ENCODE peak calls at places on chromosomes 2 and 18, in eight cellular contexts. P, N, H, J, Y, F, T and R are unnamed samples.

GRCh38 chr2:222671259-222672067 is at the start of gene MOGAT1:
- DNase-seq in P (no peak), F (no peak), J (no peak), N (no peak), H (no peak), Y (peak; percentile 6), T (no peak), R (no peak)

GRCh38 chr18:23073996-23074606 is 61.2 kb upstream of the CABLES1 start:
- DNase-seq in F (no peak), J (no peak), Y (no peak), H (no peak), P (no peak), N (no peak), T (no peak), R (no peak)

GRCh38 chr2:198045227-198045626 is 240.8 kb downstream of the PLCL1 start:
- DNase-seq in J (no peak), T (peak; percentile 22), H (no peak), Y (no peak), P (no peak), F (no peak), N (no peak), R (no peak)

GRCh38 chr2:181812106-181812745 is 79.3 kb upstream of the ITPRID2 start:
- DNase-seq in Y (no peak), T (peak; percentile 13), J (no peak), N (no peak), P (peak; percentile 34), H (peak; percentile 67), F (no peak), R (no peak)

GRCh38 chr2:117360586-117360985 is 453.9 kb upstream of the DDX18 start:
- DNase-seq in Y (no peak), F (no peak), P (no peak), N (no peak), T (no peak), H (no peak), J (no peak), R (no peak)

GRCh38 chr2:37011126-37011525 is 44.8 kb upstream of the STRN start:
- DNase-seq in Y (no peak), T (no peak), J (no peak), F (no peak), N (no peak), H (no peak), P (no peak), R (no peak)

GRCh38 chr2:216083464-216084279 is 2.0 kb downstream of the TMEM169 start:
- DNase-seq in Y (no peak), F (no peak), H (peak; percentile 58), P (peak; percentile 83), J (no peak), T (peak; percentile 42), N (no peak), R (no peak)

GRCh38 chr2:121376851-121377250 is 91.8 kb upstream of the TFCP2L1 start:
- DNase-seq in H (peak; percentile 29), T (peak; percentile 59), F (no peak), Y (no peak), P (peak; percentile 74), N (no peak), J (no peak), R (no peak)

GRCh38 chr2:112588611-112589045 is 4.2 kb downstream of the CHCHD5 start:
- DNase-seq in J (no peak), T (no peak), N (no peak), H (no peak), F (no peak), Y (peak; percentile 44), P (no peak), R (no peak)

GRCh38 chr2:33111002-33111446 is 164.3 kb downstream of the LTBP1 start:
- DNase-seq in F (no peak), J (no peak), T (peak; percentile 75), N (no peak), Y (no peak), P (peak; percentile 73), H (peak; percentile 94), R (no peak)

GRCh38 chr2:179703702-179704101 is 157.7 kb downstream of the ZNF385B start:
- DNase-seq in P (no peak), Y (no peak), T (no peak), F (no peak), H (no peak), J (no peak), N (no peak), R (no peak)

GRCh38 chr2:61645911-61646310 is 107.8 kb upstream of the XPO1 start:
- DNase-seq in P (peak; percentile 96), H (peak; percentile 91), N (no peak), T (peak; percentile 95), Y (no peak), F (no peak), J (no peak), R (no peak)

GRCh38 chr2:30708491-30709290 is 98.6 kb downstream of the CAPN13 start:
- DNase-seq in Y (no peak), P (peak; percentile 47), N (no peak), T (peak; percentile 54), J (no peak), F (no peak), H (peak; percentile 36), R (no peak)

GRCh38 chr18:48336332-48336731 is 72.9 kb downstream of the ZBTB7C start:
- DNase-seq in Y (peak; percentile 51), T (peak; percentile 9), N (no peak), F (no peak), H (no peak), P (no peak), J (no peak), R (no peak)

GRCh38 chr2:30622452-30622851 is 175.4 kb downstream of the LCLAT1 start:
- DNase-seq in Y (no peak), T (no peak), F (no peak), H (no peak), J (no peak), P (no peak), N (no peak), R (no peak)

GRCh38 chr2:25853038-25853638 is 25.1 kb downstream of the ASXL2 start:
- DNase-seq in Y (no peak), N (no peak), T (no peak), H (no peak), F (no peak), J (no peak), P (no peak), R (no peak)

GRCh38 chr2:140529706-140530105 is 1601.1 kb downstream of the LRP1B start:
- DNase-seq in T (peak; percentile 2), Y (no peak), P (no peak), N (no peak), F (no peak), J (no peak), H (no peak), R (no peak)

GRCh38 chr18:34837769-34838194 is 127.7 kb downstream of the DTNA start:
- DNase-seq in J (no peak), Y (no peak), H (peak; percentile 55), N (no peak), T (peak; percentile 14), P (peak; percentile 12), F (no peak), R (no peak)

GRCh38 chr2:160270571-160271113 is 70.6 kb upstream of the ITGB6 start:
- DNase-seq in P (no peak), H (peak; percentile 65), T (no peak), N (no peak), J (no peak), F (no peak), Y (no peak), R (no peak)

GRCh38 chr2:224584768-224585204 is 377 bp downstream of the CUL3 start:
- DNase-seq in Y (peak; percentile 5), P (no peak), J (peak; percentile 27), N (peak; percentile 43), T (no peak), H (peak; percentile 22), F (peak; percentile 60), R (peak; percentile 37)

GRCh38 chr2:223819891-223820290 is 17.5 kb downstream of the AP1S3 start:
- DNase-seq in T (no peak), P (no peak), H (no peak), J (no peak), N (no peak), F (no peak), Y (no peak), R (no peak)

GRCh38 chr2:143926731-143927130 is 593.2 kb downstream of the ZEB2 start:
- DNase-seq in N (no peak), J (no peak), T (no peak), P (no peak), F (no peak), H (no peak), Y (no peak), R (no peak)

GRCh38 chr2:15940661-15941482 is 522 bp downstream of the MYCN start:
- DNase-seq in F (no peak), N (no peak), Y (no peak), P (no peak), J (no peak), T (no peak), H (peak; percentile 3), R (no peak)

GRCh38 chr18:845152-845819 is 33.2 kb upstream of the YES1 start:
- DNase-seq in N (no peak), F (no peak), T (peak; percentile 91), Y (no peak), J (peak; percentile 36), P (peak; percentile 63), H (peak; percentile 69), R (no peak)

GRCh38 chr2:201942525-201942924 is 91.1 kb upstream of the FZD7 start:
- DNase-seq in T (peak; percentile 50), N (no peak), H (no peak), J (no peak), P (peak; percentile 27), Y (no peak), F (no peak), R (no peak)

GRCh38 chr2:144625216-144626010 is 105.5 kb upstream of the ZEB2 start:
- DNase-seq in N (no peak), H (no peak), P (no peak), Y (no peak), F (no peak), T (no peak), J (peak; percentile 4), R (no peak)

GRCh38 chr2:68374184-68374583 is 9.1 kb downstream of the PLEK start:
- DNase-seq in F (no peak), J (no peak), Y (no peak), N (no peak), H (no peak), P (no peak), T (no peak), R (no peak)